ENCODE peak calls at places on chromosome 14, in nine cellular contexts. J is AML-193; W is activated CD8-positive, alpha-beta T cell treated with anti-CD3 and anti-CD28 coated beads, Interleukin-2, amount 10 ng/mL, durations not matched to agents 7 days and 5 days; U is erythroblast; F is MV-4-11; Q is GM19239; S is COR-L47; G is hypothalamus; Z is GDM1. R is an unnamed sample.

GRCh38 chr14:52299692-52300278 is 14.3 kb upstream of the PTGER2 start:
- DNase-seq in G (no peak), U (peak; percentile 59), Z (no peak), S (peak; percentile 19), Q (peak; percentile 28), W (no peak), J (peak; percentile 60), F (peak; percentile 70), R (peak; percentile 89)

GRCh38 chr14:36356862-36357261 is 36.4 kb upstream of the MBIP start:
- DNase-seq in F (no peak), Z (no peak), J (no peak), U (no peak), Q (no peak), S (no peak), G (no peak), W (no peak), R (no peak)

GRCh38 chr14:94480809-94481208 is 4.8 kb upstream of the SERPINA9 start:
- DNase-seq in S (no peak), Q (no peak), W (no peak), U (no peak), Z (no peak), G (no peak), J (no peak), F (no peak), R (peak; percentile 19)

GRCh38 chr14:101535232-101535631 is 26.1 kb upstream of the DIO3 start:
- DNase-seq in Q (no peak), S (no peak), J (peak; percentile 1), Z (no peak), U (no peak), F (peak; percentile 96), G (no peak), W (peak; percentile 23), R (no peak)

GRCh38 chr14:60014402-60014801 is 77.3 kb upstream of the PCNX4 start:
- DNase-seq in Q (no peak), Z (no peak), U (no peak), S (no peak), G (no peak), W (no peak), J (no peak), F (no peak), R (no peak)

GRCh38 chr14:96136361-96136760 is 68.3 kb upstream of the BDKRB2 start:
- DNase-seq in U (no peak), G (no peak), S (peak; percentile 22), J (no peak), F (no peak), Z (no peak), W (no peak), Q (no peak), R (peak; percentile 74)

GRCh38 chr14:98926802-98927201 is 345.2 kb downstream of the BCL11B start:
- DNase-seq in S (no peak), F (no peak), Q (no peak), G (no peak), Z (no peak), W (no peak), J (no peak), U (no peak), R (no peak)

GRCh38 chr14:100737526-100737925 is 10.8 kb downstream of the DLK1 start:
- DNase-seq in Q (no peak), J (no peak), G (no peak), S (no peak), F (no peak), U (no peak), W (no peak), Z (no peak), R (no peak)

GRCh38 chr14:78709795-78710569 is 539.8 kb downstream of the NRXN3 start:
- DNase-seq in Q (no peak), Z (no peak), G (no peak), W (no peak), U (no peak), J (no peak), F (no peak), S (no peak), R (no peak)

GRCh38 chr14:98018626-98019025 is 1221.4 kb downstream of the VRK1 start:
- DNase-seq in G (no peak), S (no peak), Q (no peak), W (no peak), J (no peak), U (no peak), Z (no peak), F (no peak), R (no peak)

R was measured in adipocyte.